ENCODE peak calls at places on chromosome 9, in ten cellular contexts. N is psoas muscle; E is brain microvascular endothelial cell; Y is fibroblast of mammary gland; M is CD8-positive, alpha-beta T cell; W is foreskin fibroblast; O is choroid plexus epithelial cell; X is kidney; L is keratinocyte; S is cardiac fibroblast. B is an unnamed sample.

GRCh38 chr9:111992523-111992922 is 95.9 kb downstream of the UGCG start:
- DNase-seq in E (peak), S (peak), L (peak), W (peak), N (no peak), M (no peak), X (no peak), O (peak), Y (peak), B (peak)

GRCh38 chr9:109574061-109574882 is 76.2 kb upstream of the PTPN3 start:
- DNase-seq in S (peak), W (peak), M (no peak), L (no peak), N (no peak), X (no peak), O (peak), E (peak), Y (peak), B (peak)

GRCh38 chr9:96021616-96022444 is 146.3 kb downstream of the ERCC6L2 start:
- DNase-seq in X (peak), M (no peak), N (no peak), Y (no peak), O (no peak), E (no peak), W (no peak), S (no peak), L (no peak), B (peak)

GRCh38 chr9:124428751-124429529 is 13.7 kb upstream of the PSMB7 start:
- DNase-seq in L (no peak), X (no peak), O (no peak), N (no peak), S (no peak), W (no peak), E (no peak), Y (no peak), M (no peak), B (no peak)

GRCh38 chr9:82133973-82134372 is 145.4 kb downstream of the SPATA31D1 start:
- DNase-seq in O (no peak), L (no peak), M (no peak), N (no peak), E (no peak), W (peak), Y (peak), X (no peak), S (peak), B (no peak)

GRCh38 chr9:108662090-108662875 is 193.5 kb downstream of the ACTL7B start:
- DNase-seq in M (no peak), L (no peak), Y (peak), N (no peak), O (no peak), W (no peak), E (no peak), X (no peak), S (no peak), B (no peak)

GRCh38 chr9:14780251-14780650 is 57.7 kb upstream of the CER1 start:
- DNase-seq in X (no peak), O (no peak), M (no peak), L (no peak), S (no peak), N (peak), E (no peak), Y (no peak), W (no peak), B (no peak)

GRCh38 chr9:99573883-99574282 is 247.8 kb upstream of the NR4A3 start:
- DNase-seq in S (no peak), M (no peak), Y (no peak), E (no peak), X (no peak), O (no peak), L (no peak), N (no peak), W (no peak), B (no peak)

GRCh38 chr9:124506931-124507879 is at the start of gene NR5A1:
- DNase-seq in Y (no peak), M (no peak), O (no peak), N (no peak), X (peak), E (no peak), S (no peak), L (no peak), W (no peak), B (no peak)

GRCh38 chr9:137544176-137544755 is 5.9 kb downstream of the PNPLA7 start:
- DNase-seq in E (peak), S (peak), W (peak), N (no peak), Y (peak), O (peak), L (no peak), X (no peak), M (no peak), B (no peak)

GRCh38 chr9:127555830-127556820 is 56.0 kb upstream of the STXBP1 start:
- DNase-seq in X (peak), M (peak), Y (peak), N (peak), E (peak), W (peak), O (peak), L (peak), S (peak), B (no peak)

GRCh38 chr9:109466623-109467590 is 31.2 kb downstream of the PTPN3 start:
- DNase-seq in S (peak), Y (peak), O (no peak), X (no peak), L (no peak), E (no peak), W (no peak), M (no peak), N (no peak), B (no peak)

GRCh38 chr9:97545507-97545906 is 44.0 kb downstream of the TMOD1 start:
- DNase-seq in L (no peak), S (no peak), X (no peak), N (no peak), M (no peak), O (no peak), Y (no peak), W (no peak), E (no peak), B (no peak)

GRCh38 chr9:98569491-98569890 is 139.2 kb downstream of the GABBR2 start:
- DNase-seq in N (no peak), Y (no peak), L (no peak), W (no peak), E (no peak), O (no peak), M (no peak), X (no peak), S (no peak), B (no peak)

GRCh38 chr9:76464706-76465105 is 5.7 kb downstream of the GCNT1 start:
- DNase-seq in M (no peak), L (no peak), N (no peak), E (no peak), O (peak), W (no peak), X (no peak), S (no peak), Y (no peak), B (no peak)

GRCh38 chr9:16482764-16483163 is 387.7 kb downstream of the BNC2 start:
- DNase-seq in S (no peak), W (no peak), E (no peak), N (no peak), M (no peak), L (no peak), Y (no peak), O (no peak), X (no peak), B (no peak)

GRCh38 chr9:133995012-133995896 is 3.1 kb upstream of the VAV2 start:
- DNase-seq in E (no peak), L (no peak), N (no peak), W (no peak), S (no peak), M (no peak), Y (no peak), X (peak), O (peak), B (no peak)

GRCh38 chr9:133788045-133788818 is 50.1 kb upstream of the SARDH start:
- DNase-seq in L (no peak), M (peak), Y (no peak), W (no peak), E (no peak), N (no peak), S (no peak), O (no peak), X (peak), B (no peak)

GRCh38 chr9:8401961-8402701 is 602.6 kb upstream of the DMAC1 start:
- DNase-seq in S (no peak), O (no peak), M (no peak), E (no peak), W (no peak), N (no peak), Y (no peak), L (no peak), X (no peak), B (no peak)

GRCh38 chr9:108844856-108845255 is 10.9 kb downstream of the ACTL7B start:
- DNase-seq in Y (no peak), O (no peak), S (no peak), N (no peak), E (no peak), X (no peak), L (no peak), M (no peak), W (no peak), B (no peak)

GRCh38 chr9:7239708-7240107 is 481.9 kb downstream of the KDM4C start:
- DNase-seq in M (no peak), O (no peak), X (no peak), E (no peak), Y (no peak), S (no peak), W (no peak), L (no peak), N (no peak), B (no peak)

GRCh38 chr9:2181794-2182193 is 166.6 kb downstream of the SMARCA2 start:
- DNase-seq in W (no peak), E (no peak), Y (peak), M (no peak), L (no peak), O (peak), S (peak), X (no peak), N (peak), B (no peak)

GRCh38 chr9:90916147-90916734 is 114.6 kb downstream of the SYK start:
- DNase-seq in N (no peak), W (peak), S (no peak), X (no peak), E (no peak), M (no peak), L (no peak), O (no peak), Y (peak), B (no peak)

GRCh38 chr9:98101416-98101815 is 17.6 kb downstream of the TRIM14 start:
- DNase-seq in S (no peak), M (no peak), N (no peak), X (peak), E (no peak), Y (no peak), W (no peak), L (no peak), O (no peak), B (no peak)

GRCh38 chr9:75482566-75482965 is 394.3 kb downstream of the OSTF1 start:
- DNase-seq in L (no peak), E (peak), S (no peak), N (no peak), Y (no peak), W (no peak), X (no peak), M (no peak), O (no peak), B (no peak)

GRCh38 chr9:90044263-90044662 is 439.5 kb downstream of the GADD45G start:
- DNase-seq in O (no peak), W (no peak), E (no peak), S (no peak), X (no peak), N (no peak), M (no peak), Y (no peak), L (no peak), B (no peak)

GRCh38 chr9:129321511-129322021 is 143.5 kb upstream of the IER5L start:
- DNase-seq in N (no peak), E (no peak), O (no peak), L (no peak), Y (no peak), M (no peak), S (no peak), W (no peak), X (peak), B (no peak)

GRCh38 chr9:120441446-120442279 is 138.3 kb downstream of the CDK5RAP2 start:
- DNase-seq in M (no peak), L (no peak), X (no peak), Y (peak), O (peak), S (peak), W (peak), N (no peak), E (peak), B (no peak)

GRCh38 chr9:134456740-134457315 is 130.6 kb downstream of the RXRA start:
- DNase-seq in M (no peak), Y (no peak), O (no peak), X (no peak), S (no peak), N (no peak), E (no peak), L (no peak), W (no peak), B (no peak)

GRCh38 chr9:2919347-2919746 is 75.5 kb upstream of the PUM3 start:
- DNase-seq in L (no peak), N (no peak), W (peak), S (peak), M (no peak), E (peak), X (no peak), Y (peak), O (peak), B (no peak)

GRCh38 chr9:95764490-95764889 is 111.0 kb upstream of the ERCC6L2 start:
- DNase-seq in N (no peak), S (no peak), Y (no peak), M (no peak), L (no peak), E (no peak), O (no peak), W (no peak), X (no peak), B (no peak)

GRCh38 chr9:137156567-137157375 is 13.1 kb downstream of the LRRC26 start:
- DNase-seq in S (peak), L (peak), X (no peak), O (peak), N (no peak), W (peak), E (peak), M (peak), Y (peak), B (peak)

GRCh38 chr9:87336407-87336806 is 161.3 kb upstream of the DAPK1 start:
- DNase-seq in L (no peak), X (no peak), E (no peak), M (no peak), W (no peak), N (no peak), O (peak), Y (peak), S (no peak), B (no peak)
- TF ChIP-seq CTCF in L (no peak), X (peak), E (peak), M (no peak), W (no peak), N (no peak), O (peak), Y (peak), S (peak), B (peak)

DNA sequence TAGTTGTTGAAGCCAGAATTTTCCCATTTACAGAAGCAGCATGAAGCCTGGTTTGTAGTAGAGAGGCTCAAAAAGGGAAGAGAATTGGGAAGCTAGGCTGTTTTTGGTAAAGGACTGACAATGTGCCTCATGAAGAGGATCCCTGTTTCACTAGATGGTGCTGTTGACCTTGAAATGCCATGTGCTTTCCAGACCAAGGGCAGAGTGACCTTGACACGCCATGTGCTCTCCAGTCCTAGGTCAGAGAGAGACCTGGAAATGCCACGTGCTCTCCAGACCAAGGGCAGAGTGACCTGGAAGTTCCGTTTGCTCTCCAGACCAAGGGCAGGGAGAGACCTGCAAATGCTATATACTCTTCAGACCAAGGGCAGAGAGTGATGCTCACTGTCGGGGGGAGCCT is 32.0 kb downstream of the UNC13B start:
- DNase-seq in L (no peak), O (peak), N (no peak), M (no peak), Y (peak), X (no peak), E (no peak), W (no peak), S (peak), B (no peak)
- TF ChIP-seq CTCF in L (no peak), O (peak), N (no peak), M (no peak), Y (peak), X (no peak), E (peak), W (no peak), S (peak), B (no peak)

GRCh38 chr9:131422241-131422792 is 28.4 kb downstream of the PRRC2B start:
- DNase-seq in L (no peak), O (peak), M (no peak), S (peak), E (no peak), W (no peak), X (no peak), N (peak), Y (no peak), B (no peak)
- TF ChIP-seq CTCF in L (peak), O (peak), M (no peak), S (peak), E (peak), W (peak), X (no peak), N (peak), Y (peak), B (no peak)

DNA sequence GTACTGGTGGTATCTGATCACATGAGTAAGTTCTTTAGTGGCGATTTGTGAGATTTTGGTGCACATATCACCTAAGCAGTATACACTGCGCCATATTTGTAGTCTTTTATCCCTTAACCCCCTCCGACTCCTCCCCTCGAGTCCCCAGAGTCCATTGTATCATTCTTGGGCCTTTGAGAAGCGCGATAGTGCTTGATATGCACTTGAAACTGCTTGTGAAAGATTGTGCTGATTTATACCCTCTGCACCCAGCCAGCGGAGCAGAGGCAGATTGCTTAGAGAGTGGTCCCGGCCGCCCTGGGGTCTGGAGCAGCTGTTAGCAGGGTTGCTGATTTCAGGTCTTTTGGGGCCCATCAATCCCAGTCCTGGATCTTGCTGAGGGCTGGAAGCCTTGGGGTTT is 12.9 kb upstream of the FAM240B start:
- DNase-seq in N (no peak), O (no peak), S (no peak), X (no peak), M (no peak), E (no peak), L (no peak), Y (no peak), W (no peak), B (no peak)
- TF ChIP-seq CTCF in N (no peak), O (no peak), S (no peak), X (no peak), M (no peak), E (no peak), L (no peak), Y (no peak), W (no peak), B (no peak)

DNA sequence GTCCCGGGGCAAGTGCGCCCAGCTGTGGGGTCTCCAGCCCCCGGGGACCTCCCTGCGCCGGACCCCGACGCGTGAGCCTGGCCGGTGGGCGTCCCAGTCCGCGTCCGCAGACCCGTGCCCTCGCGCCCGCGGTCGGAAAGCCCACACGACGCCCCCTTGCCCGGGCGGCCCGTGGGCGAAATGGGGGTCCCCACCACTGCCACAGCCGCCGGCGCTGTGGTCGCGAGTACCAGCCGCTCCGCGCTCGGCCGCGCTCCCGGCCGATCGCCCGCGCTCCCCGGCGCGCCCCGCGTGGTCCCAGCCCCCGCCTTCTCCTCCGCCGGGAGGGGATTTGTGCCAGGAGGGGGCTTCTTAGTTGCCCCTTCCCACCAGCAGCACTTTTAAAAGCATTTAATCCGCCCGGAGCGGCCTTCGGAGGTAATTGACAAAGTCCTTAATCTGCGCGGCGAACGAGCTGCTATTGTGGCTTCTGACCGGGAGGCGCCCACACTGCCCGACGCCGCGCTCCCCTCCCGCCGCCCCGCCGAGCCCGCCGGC is 426 bp upstream of the FIBCD1 start:
- DNase-seq in Y (no peak), O (no peak), N (no peak), L (no peak), W (no peak), E (no peak), M (no peak), S (peak), X (no peak), B (no peak)
- TF ChIP-seq CTCF in Y (no peak), O (no peak), N (peak), L (no peak), W (no peak), E (no peak), M (no peak), S (no peak), X (no peak), B (no peak)

GRCh38 chr9:122133984-122134535 is 25.5 kb downstream of the NDUFA8 start:
- DNase-seq in M (no peak), E (no peak), W (no peak), L (no peak), S (no peak), O (no peak), X (no peak), Y (no peak), N (no peak), B (no peak)

GRCh38 chr9:122133263-122133983 is 26.2 kb downstream of the NDUFA8 start:
- DNase-seq in M (no peak), L (no peak), E (no peak), N (no peak), X (peak), O (no peak), S (no peak), Y (no peak), W (no peak), B (no peak)

GRCh38 chr9:122135529-122135859 is 24.1 kb downstream of the NDUFA8 start:
- DNase-seq in X (no peak), S (no peak), Y (no peak), N (no peak), O (no peak), L (no peak), M (no peak), E (no peak), W (no peak), B (no peak)

GRCh38 chr9:122132539-122132938 is 27.0 kb downstream of the NDUFA8 start:
- DNase-seq in N (no peak), E (no peak), S (no peak), L (no peak), Y (no peak), X (no peak), W (no peak), O (no peak), M (no peak), B (no peak)

DNA sequence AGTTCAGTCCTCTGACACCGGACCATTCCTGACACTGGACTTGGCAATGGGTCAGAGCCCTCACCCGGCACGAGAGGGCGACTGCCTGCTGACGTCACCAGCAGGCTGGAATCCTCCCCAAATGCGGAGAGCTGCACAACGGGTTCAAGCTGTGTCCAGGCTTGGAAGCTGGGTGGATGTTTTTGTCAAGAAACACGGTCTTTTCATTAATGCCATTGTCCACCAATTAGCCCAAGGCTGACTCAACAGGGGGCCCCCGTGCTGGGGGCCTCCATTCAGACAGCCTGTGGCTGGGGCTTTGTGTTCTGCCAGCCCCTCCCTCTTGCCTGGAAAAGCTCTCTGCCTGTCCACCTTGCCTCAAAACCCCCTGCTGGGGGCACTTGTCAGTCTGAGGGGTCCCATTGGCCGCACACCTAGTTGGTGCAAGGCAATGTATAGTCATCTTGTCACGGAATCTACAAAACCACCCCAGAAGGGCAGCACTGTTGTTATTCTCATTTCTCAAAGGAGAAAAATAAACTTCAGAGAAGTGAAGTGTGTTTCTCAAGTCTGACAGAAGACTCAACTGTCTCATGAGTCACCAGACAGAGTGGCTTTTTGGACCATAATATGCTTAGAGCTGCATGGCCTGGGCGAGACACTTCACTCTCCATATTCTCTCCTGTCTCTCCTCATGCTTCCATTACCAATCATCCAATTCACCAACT is 24.6 kb downstream of the NDUFA8 start:
- DNase-seq in L (no peak), Y (no peak), X (no peak), W (no peak), S (peak), E (peak), M (no peak), O (no peak), N (no peak), B (no peak)
- TF ChIP-seq CTCF in L (no peak), Y (no peak), X (no peak), W (no peak), S (no peak), E (no peak), M (no peak), O (no peak), N (no peak), B (no peak)

GRCh38 chr9:78618735-78619134 is 321.8 kb downstream of the PSAT1 start:
- DNase-seq in E (no peak), O (no peak), S (no peak), W (no peak), X (no peak), Y (no peak), N (no peak), L (no peak), M (no peak), B (no peak)
- TF ChIP-seq CTCF in E (peak), O (peak), S (no peak), W (no peak), X (no peak), Y (no peak), N (no peak), L (no peak), M (no peak), B (no peak)

GRCh38 chr9:12554636-12555035 is 138.5 kb upstream of the TYRP1 start:
- DNase-seq in W (no peak), E (no peak), N (no peak), M (no peak), L (no peak), Y (peak), O (peak), X (no peak), S (peak), B (no peak)
- TF ChIP-seq CTCF in W (no peak), E (peak), N (no peak), M (no peak), L (peak), Y (no peak), O (peak), X (no peak), S (no peak), B (no peak)

B was measured in GM10248.